ENCODE peak calls at places on chromosome 17, in seven cellular contexts. R is fibroblast of lung, I is mammary epithelial cell, P is esophagus squamous epithelium, S is fibroblast of the aortic adventitia, T is H9, J is Caco-2. L is an unnamed sample.

GRCh38 chr17:3796110-3796821 is 4.7 kb downstream of the ITGAE start:
- DNase-seq in R (peak; percentile 40), J (no peak), I (no peak), T (no peak), P (no peak), S (no peak), L (no peak)

GRCh38 chr17:36857698-36858097 is 79.6 kb upstream of the LHX1 start:
- DNase-seq in P (no peak), J (no peak), I (no peak), S (no peak), T (no peak), R (no peak), L (no peak)

GRCh38 chr17:54891176-54891821 is 9.4 kb upstream of the TOM1L1 start:
- DNase-seq in I (peak; percentile 64), S (peak; percentile 80), R (peak; percentile 63), P (no peak), T (peak; percentile 57), J (no peak), L (peak; percentile 52)

GRCh38 chr17:77753691-77754265 is 204.7 kb upstream of the TNRC6C start:
- DNase-seq in P (no peak), J (peak; percentile 4), R (no peak), S (no peak), I (no peak), T (no peak), L (no peak)

GRCh38 chr17:7478276-7479138 is 924 bp downstream of the ZBTB4 start:
- DNase-seq in S (peak; percentile 49), T (no peak), P (no peak), I (no peak), J (peak; percentile 44), R (peak; percentile 27), L (peak; percentile 41)

GRCh38 chr17:75238684-75239191 is 22.7 kb downstream of the GGA3 start:
- DNase-seq in I (peak; percentile 46), R (peak; percentile 58), S (peak; percentile 64), T (peak; percentile 85), P (no peak), J (peak; percentile 72), L (peak; percentile 66)

GRCh38 chr17:28043296-28043695 is 819 bp downstream of the NLK start:
- DNase-seq in J (no peak), S (no peak), T (no peak), I (no peak), P (no peak), R (no peak), L (no peak)

GRCh38 chr17:3663102-3664011 is 5.0 kb downstream of the TAX1BP3 start:
- DNase-seq in T (peak; percentile 34), P (no peak), S (no peak), J (no peak), R (no peak), I (no peak), L (no peak)

GRCh38 chr17:32563583-32563982 is 76.8 kb downstream of the CDK5R1 start:
- DNase-seq in R (no peak), J (no peak), I (no peak), T (no peak), S (no peak), P (no peak), L (no peak)

GRCh38 chr17:40695874-40696472 is 7.6 kb downstream of the KRT24 start:
- DNase-seq in I (no peak), S (no peak), P (no peak), R (no peak), J (no peak), T (no peak), L (no peak)

GRCh38 chr17:74045608-74046007 is 157.9 kb upstream of the RPL38 start:
- DNase-seq in J (peak; percentile 46), I (no peak), P (no peak), R (no peak), T (peak; percentile 59), S (no peak), L (peak; percentile 30)

GRCh38 chr17:12546983-12547382 is 118.7 kb upstream of the MYOCD start:
- DNase-seq in I (no peak), J (no peak), S (no peak), R (no peak), T (no peak), P (no peak), L (no peak)

GRCh38 chr17:44763170-44763569 is 4.4 kb downstream of the ADAM11 start:
- DNase-seq in T (peak; percentile 29), R (no peak), I (no peak), S (no peak), P (no peak), J (no peak), L (no peak)

GRCh38 chr17:44759096-44759915 is 518 bp downstream of the ADAM11 start:
- DNase-seq in S (no peak), I (no peak), T (peak; percentile 48), P (no peak), J (no peak), R (no peak), L (peak; percentile 48)

GRCh38 chr17:44759916-44760243 is 1.1 kb downstream of the ADAM11 start:
- DNase-seq in R (no peak), T (no peak), S (no peak), I (no peak), J (no peak), P (no peak), L (no peak)

GRCh38 chr17:44760474-44761308 is 1.9 kb downstream of the ADAM11 start:
- DNase-seq in T (peak; percentile 31), J (no peak), R (no peak), I (no peak), S (no peak), P (no peak), L (no peak)

GRCh38 chr17:44761932-44762810 is 3.4 kb downstream of the ADAM11 start:
- DNase-seq in R (no peak), P (no peak), T (peak; percentile 34), S (no peak), I (no peak), J (no peak), L (no peak)
- TF ChIP-seq CTCF in R (no peak), P (no peak), T (no peak), S (no peak), I (no peak), J (no peak), L (no peak)

DNA sequence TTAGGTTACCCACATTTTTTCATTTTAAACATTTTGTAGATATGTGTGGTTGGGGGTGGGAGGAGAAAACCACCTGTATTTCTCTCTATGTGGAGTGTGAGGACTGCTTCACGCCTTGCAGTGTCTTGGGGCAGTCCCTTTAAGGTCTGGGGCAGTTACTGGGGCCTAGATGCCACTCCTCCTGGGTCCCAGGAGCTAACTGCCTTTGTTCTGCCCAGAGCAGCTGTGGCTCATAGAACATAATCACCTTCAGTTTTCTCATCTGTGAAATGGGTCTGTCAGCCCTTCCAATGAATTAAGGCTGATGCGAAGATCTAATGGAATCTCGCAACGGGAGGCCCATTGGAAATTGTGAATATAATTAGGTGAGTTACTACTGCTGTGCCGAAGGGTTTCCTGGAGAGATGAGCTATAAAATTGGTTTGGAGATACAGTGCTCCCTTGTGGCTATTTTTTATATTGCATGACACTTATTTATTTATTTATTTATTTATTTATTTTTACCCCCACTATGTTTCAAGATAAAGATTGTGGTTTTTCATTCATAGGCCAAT is 22.9 kb downstream of the DHRS7C start:
- DNase-seq in P (no peak), I (peak; percentile 20), J (no peak), S (peak; percentile 30), T (no peak), R (peak; percentile 24), L (no peak)
- TF ChIP-seq CTCF in P (peak; percentile 24), I (peak; percentile 45), J (peak; percentile 19), S (peak; percentile 24), T (peak; percentile 73), R (peak; percentile 22), L (peak; percentile 68)

DNA sequence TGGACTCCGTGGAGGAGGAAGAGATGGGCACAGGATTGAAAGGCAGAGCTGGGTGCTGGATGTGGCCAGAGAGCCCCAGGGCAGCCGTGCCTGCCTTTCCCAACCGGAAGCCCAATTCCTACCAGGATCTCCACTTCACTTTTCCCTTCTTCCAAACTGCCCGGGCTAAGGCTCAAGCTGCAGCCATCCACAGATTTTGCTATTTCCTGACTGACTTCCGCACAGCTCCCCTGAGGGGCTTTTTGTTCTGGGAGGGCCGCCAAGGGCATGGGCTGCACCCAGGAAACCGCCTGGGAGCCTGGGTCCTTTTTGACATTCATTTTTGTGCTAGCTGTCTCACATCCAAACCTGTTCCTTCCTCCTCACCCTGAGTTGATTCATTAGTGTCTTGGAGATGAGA is 4.2 kb downstream of the SHISA6 start:
- DNase-seq in T (no peak), P (no peak), R (no peak), I (no peak), S (no peak), J (no peak), L (no peak)
- TF ChIP-seq CTCF in T (no peak), P (no peak), R (no peak), I (no peak), S (no peak), J (no peak), L (no peak)

GRCh38 chr17:48322060-48322459 is 108.0 kb downstream of the SKAP1 start:
- DNase-seq in S (peak; percentile 18), R (no peak), I (no peak), T (no peak), J (no peak), P (no peak), L (no peak)
- TF ChIP-seq CTCF in S (peak; percentile 14), R (peak; percentile 31), I (peak; percentile 14), T (no peak), J (peak; percentile 41), P (no peak), L (no peak)

L was measured in nephron progenitor cell.